ENCODE peak calls at places on chromosomes 11 and 22, in seven cellular contexts. S is activated CD8-positive, alpha-beta memory T cell treated with anti-CD3 and anti-CD28 coated beads for 24 hours; F is hepatic stellate cell; X is activated T-cell treated with anti-CD3 and anti-CD28 coated beads, Interleukin-2, amount 50 U/mL, for 24 hours; W is stimulated activated CD4-positive, alpha-beta T cell treated with anti-CD3 and anti-CD28 coated beads, Interleukin-2, amount 100 ng/mL, for 48 hours; H is Kasumi-1; I is fibroblast of pulmonary artery. C is an unnamed sample.

GRCh38 chr22:45975266-45976161 is 1.4 kb downstream of the WNT7B start:
- DNase-seq in S (no peak), I (no peak), H (no peak), F (no peak), X (no peak), W (no peak), C (no peak)

GRCh38 chr22:41939981-41940852 is 6.7 kb downstream of the CENPM start:
- DNase-seq in H (no peak), F (no peak), S (peak), X (peak), W (peak), I (no peak), C (no peak)

GRCh38 chr11:64249563-64250405 is 1.5 kb upstream of the PLCB3 start:
- DNase-seq in X (no peak), F (no peak), S (no peak), H (peak), W (no peak), I (no peak), C (no peak)

GRCh38 chr22:39907605-39908097 is 6.8 kb downstream of the GRAP2 start:
- DNase-seq in H (no peak), S (peak), I (no peak), F (no peak), W (no peak), X (no peak), C (no peak)

GRCh38 chr11:227824-228223 is 8.3 kb downstream of the SIRT3 start:
- DNase-seq in I (no peak), S (peak), F (no peak), H (no peak), X (no peak), W (no peak), C (no peak)

GRCh38 chr11:6992026-6992425 is 28.1 kb downstream of the ZNF214 start:
- DNase-seq in I (peak), F (no peak), S (no peak), X (no peak), H (no peak), W (no peak), C (no peak)

GRCh38 chr22:44906999-44907644 is 102.7 kb downstream of the PHF21B start:
- DNase-seq in W (no peak), X (no peak), H (no peak), S (no peak), F (no peak), I (no peak), C (no peak)

GRCh38 chr11:70490723-70491558 is 92.6 kb downstream of the CTTN start:
- DNase-seq in W (no peak), H (no peak), F (no peak), I (no peak), S (no peak), X (no peak), C (no peak)

GRCh38 chr22:37184380-37184755 is 3.7 kb downstream of the C1QTNF6 start:
- DNase-seq in X (no peak), W (no peak), S (no peak), I (no peak), H (no peak), F (no peak), C (no peak)

GRCh38 chr11:10414659-10415058 is 40.4 kb upstream of the AMPD3 start:
- DNase-seq in X (no peak), H (peak), S (no peak), F (no peak), I (peak), W (no peak), C (no peak)

GRCh38 chr11:93099811-93100210 is 98.0 kb downstream of the SLC36A4 start:
- DNase-seq in F (no peak), W (no peak), H (no peak), I (peak), S (no peak), X (no peak), C (no peak)

GRCh38 chr11:82406611-82407010 is 327.1 kb downstream of the FAM181B start:
- DNase-seq in X (no peak), H (no peak), I (no peak), F (no peak), W (no peak), S (no peak), C (no peak)

GRCh38 chr11:122655527-122656072 is at the start of gene UBASH3B:
- DNase-seq in F (peak), W (peak), H (peak), X (peak), S (peak), I (peak), C (peak)

GRCh38 chr11:91158297-91158696 is 935.4 kb upstream of the CHORDC1 start:
- DNase-seq in X (no peak), F (no peak), S (no peak), W (no peak), H (no peak), I (no peak), C (no peak)

GRCh38 chr11:86156397-86156977 is 87.6 kb upstream of the PICALM start:
- DNase-seq in F (no peak), H (peak), W (no peak), I (no peak), X (no peak), S (no peak), C (no peak)

GRCh38 chr22:47422736-47423135 is 660.3 kb downstream of the TBC1D22A start:
- DNase-seq in X (no peak), I (no peak), H (no peak), F (no peak), S (no peak), W (no peak), C (no peak)